ENCODE peak calls at places on chromosomes 3 and 15, in ten cellular contexts. One of them, this sample, is unnamed.

GRCh38 chr3:144771401-144771870 is 799.8 kb downstream of the DIPK2A start:
- DNase-seq in pons: peak; percentile 40
- DNase-seq in osteocyte: no peak
- DNase-seq in omental fat pad: no peak
- DNase-seq in H54: no peak
- DNase-seq in brain microvascular endothelial cell: peak; percentile 46
- DNase-seq in heart right ventricle: no peak
- DNase-seq in NCI-H146: no peak
- DNase-seq in AG09319: peak; percentile 16
- DNase-seq in activated naive CD8-positive, alpha-beta T cell treated with anti-CD3 and anti-CD28 coated beads, Interleukin-2, amount 50 U/mL, for 24 hours: no peak
- DNase-seq in this sample: no peak

GRCh38 chr3:175585898-175586297 is 726.8 kb downstream of the NAALADL2 start:
- DNase-seq in pons: no peak
- DNase-seq in osteocyte: no peak
- DNase-seq in omental fat pad: no peak
- DNase-seq in H54: peak; percentile 9
- DNase-seq in brain microvascular endothelial cell: peak; percentile 64
- DNase-seq in heart right ventricle: no peak
- DNase-seq in NCI-H146: no peak
- DNase-seq in AG09319: no peak
- DNase-seq in activated naive CD8-positive, alpha-beta T cell treated with anti-CD3 and anti-CD28 coated beads, Interleukin-2, amount 50 U/mL, for 24 hours: no peak
- DNase-seq in this sample: no peak

GRCh38 chr15:82680200-82681102 is 29.2 kb downstream of the AP3B2 start:
- DNase-seq in pons: no peak
- DNase-seq in osteocyte: no peak
- DNase-seq in omental fat pad: no peak
- DNase-seq in H54: no peak
- DNase-seq in brain microvascular endothelial cell: no peak
- DNase-seq in heart right ventricle: peak; percentile 20
- DNase-seq in NCI-H146: peak; percentile 88
- DNase-seq in AG09319: no peak
- DNase-seq in activated naive CD8-positive, alpha-beta T cell treated with anti-CD3 and anti-CD28 coated beads, Interleukin-2, amount 50 U/mL, for 24 hours: peak; percentile 78
- DNase-seq in this sample: no peak

GRCh38 chr3:139326707-139327106 is 17.1 kb upstream of the MRPS22 start:
- DNase-seq in pons: no peak
- DNase-seq in osteocyte: peak; percentile 75
- DNase-seq in omental fat pad: no peak
- DNase-seq in H54: no peak
- DNase-seq in brain microvascular endothelial cell: no peak
- DNase-seq in heart right ventricle: no peak
- DNase-seq in NCI-H146: no peak
- DNase-seq in AG09319: no peak
- DNase-seq in activated naive CD8-positive, alpha-beta T cell treated with anti-CD3 and anti-CD28 coated beads, Interleukin-2, amount 50 U/mL, for 24 hours: no peak
- DNase-seq in this sample: no peak

GRCh38 chr3:184261270-184262165 is at the start of gene CAMK2N2:
- DNase-seq in pons: peak; percentile 22
- DNase-seq in osteocyte: no peak
- DNase-seq in omental fat pad: no peak
- DNase-seq in H54: peak; percentile 100
- DNase-seq in brain microvascular endothelial cell: peak; percentile 31
- DNase-seq in heart right ventricle: peak; percentile 51
- DNase-seq in NCI-H146: peak; percentile 99
- DNase-seq in AG09319: no peak
- DNase-seq in activated naive CD8-positive, alpha-beta T cell treated with anti-CD3 and anti-CD28 coated beads, Interleukin-2, amount 50 U/mL, for 24 hours: peak; percentile 62
- DNase-seq in this sample: no peak

GRCh38 chr3:16187213-16187790 is 12.8 kb downstream of the GALNT15 start:
- DNase-seq in pons: no peak
- DNase-seq in osteocyte: no peak
- DNase-seq in omental fat pad: no peak
- DNase-seq in H54: no peak
- DNase-seq in brain microvascular endothelial cell: no peak
- DNase-seq in heart right ventricle: no peak
- DNase-seq in NCI-H146: no peak
- DNase-seq in AG09319: no peak
- DNase-seq in activated naive CD8-positive, alpha-beta T cell treated with anti-CD3 and anti-CD28 coated beads, Interleukin-2, amount 50 U/mL, for 24 hours: no peak
- DNase-seq in this sample: no peak

GRCh38 chr3:31968391-31968926 is 12.6 kb downstream of the OSBPL10 start:
- DNase-seq in pons: no peak
- DNase-seq in osteocyte: no peak
- DNase-seq in omental fat pad: no peak
- DNase-seq in H54: no peak
- DNase-seq in brain microvascular endothelial cell: no peak
- DNase-seq in heart right ventricle: no peak
- DNase-seq in NCI-H146: no peak
- DNase-seq in AG09319: no peak
- DNase-seq in activated naive CD8-positive, alpha-beta T cell treated with anti-CD3 and anti-CD28 coated beads, Interleukin-2, amount 50 U/mL, for 24 hours: no peak
- DNase-seq in this sample: no peak

GRCh38 chr3:95154775-95155174 is 1091.9 kb downstream of the NSUN3 start:
- DNase-seq in pons: no peak
- DNase-seq in osteocyte: no peak
- DNase-seq in omental fat pad: no peak
- DNase-seq in H54: no peak
- DNase-seq in brain microvascular endothelial cell: peak; percentile 31
- DNase-seq in heart right ventricle: no peak
- DNase-seq in NCI-H146: no peak
- DNase-seq in AG09319: no peak
- DNase-seq in activated naive CD8-positive, alpha-beta T cell treated with anti-CD3 and anti-CD28 coated beads, Interleukin-2, amount 50 U/mL, for 24 hours: no peak
- DNase-seq in this sample: no peak

GRCh38 chr15:88982304-88982945 is 69.2 kb upstream of the MFGE8 start:
- DNase-seq in pons: no peak
- DNase-seq in osteocyte: peak; percentile 88
- DNase-seq in omental fat pad: no peak
- DNase-seq in H54: no peak
- DNase-seq in brain microvascular endothelial cell: peak; percentile 78
- DNase-seq in heart right ventricle: peak; percentile 63
- DNase-seq in NCI-H146: no peak
- DNase-seq in AG09319: peak; percentile 41
- DNase-seq in activated naive CD8-positive, alpha-beta T cell treated with anti-CD3 and anti-CD28 coated beads, Interleukin-2, amount 50 U/mL, for 24 hours: no peak
- DNase-seq in this sample: no peak

GRCh38 chr15:80804970-80805495 is 25.9 kb downstream of the CEMIP start:
- DNase-seq in pons: no peak
- DNase-seq in osteocyte: no peak
- DNase-seq in omental fat pad: no peak
- DNase-seq in H54: no peak
- DNase-seq in brain microvascular endothelial cell: no peak
- DNase-seq in heart right ventricle: no peak
- DNase-seq in NCI-H146: peak; percentile 87
- DNase-seq in AG09319: no peak
- DNase-seq in activated naive CD8-positive, alpha-beta T cell treated with anti-CD3 and anti-CD28 coated beads, Interleukin-2, amount 50 U/mL, for 24 hours: peak; percentile 10
- DNase-seq in this sample: no peak

GRCh38 chr3:141227752-141228151 is 3.9 kb upstream of the PXYLP1 start:
- DNase-seq in pons: no peak
- DNase-seq in osteocyte: peak; percentile 30
- DNase-seq in omental fat pad: no peak
- DNase-seq in H54: no peak
- DNase-seq in brain microvascular endothelial cell: peak; percentile 42
- DNase-seq in heart right ventricle: no peak
- DNase-seq in NCI-H146: peak; percentile 73
- DNase-seq in AG09319: peak; percentile 28
- DNase-seq in activated naive CD8-positive, alpha-beta T cell treated with anti-CD3 and anti-CD28 coated beads, Interleukin-2, amount 50 U/mL, for 24 hours: no peak
- DNase-seq in this sample: no peak

GRCh38 chr15:65603134-65603533 is 7.8 kb downstream of the INTS14 start:
- DNase-seq in pons: no peak
- DNase-seq in osteocyte: no peak
- DNase-seq in omental fat pad: no peak
- DNase-seq in H54: no peak
- DNase-seq in brain microvascular endothelial cell: no peak
- DNase-seq in heart right ventricle: no peak
- DNase-seq in NCI-H146: no peak
- DNase-seq in AG09319: no peak
- DNase-seq in activated naive CD8-positive, alpha-beta T cell treated with anti-CD3 and anti-CD28 coated beads, Interleukin-2, amount 50 U/mL, for 24 hours: no peak
- DNase-seq in this sample: no peak

GRCh38 chr3:107464037-107464436 is 58.7 kb upstream of the BBX start:
- DNase-seq in pons: no peak
- DNase-seq in osteocyte: no peak
- DNase-seq in omental fat pad: no peak
- DNase-seq in H54: no peak
- DNase-seq in brain microvascular endothelial cell: no peak
- DNase-seq in heart right ventricle: no peak
- DNase-seq in NCI-H146: no peak
- DNase-seq in AG09319: no peak
- DNase-seq in activated naive CD8-positive, alpha-beta T cell treated with anti-CD3 and anti-CD28 coated beads, Interleukin-2, amount 50 U/mL, for 24 hours: no peak
- DNase-seq in this sample: no peak

GRCh38 chr3:4850928-4851265 is 128.3 kb upstream of the BHLHE40 start:
- DNase-seq in pons: no peak
- DNase-seq in osteocyte: no peak
- DNase-seq in omental fat pad: no peak
- DNase-seq in H54: no peak
- DNase-seq in brain microvascular endothelial cell: no peak
- DNase-seq in heart right ventricle: no peak
- DNase-seq in NCI-H146: no peak
- DNase-seq in AG09319: no peak
- DNase-seq in activated naive CD8-positive, alpha-beta T cell treated with anti-CD3 and anti-CD28 coated beads, Interleukin-2, amount 50 U/mL, for 24 hours: no peak
- DNase-seq in this sample: no peak

GRCh38 chr15:39312984-39313383 is 267.9 kb upstream of the THBS1 start:
- DNase-seq in pons: no peak
- DNase-seq in osteocyte: no peak
- DNase-seq in omental fat pad: no peak
- DNase-seq in H54: no peak
- DNase-seq in brain microvascular endothelial cell: no peak
- DNase-seq in heart right ventricle: no peak
- DNase-seq in NCI-H146: no peak
- DNase-seq in AG09319: no peak
- DNase-seq in activated naive CD8-positive, alpha-beta T cell treated with anti-CD3 and anti-CD28 coated beads, Interleukin-2, amount 50 U/mL, for 24 hours: no peak
- DNase-seq in this sample: no peak

GRCh38 chr15:87563840-87564239 is 692.7 kb downstream of the NTRK3 start:
- DNase-seq in pons: no peak
- DNase-seq in osteocyte: no peak
- DNase-seq in omental fat pad: no peak
- DNase-seq in H54: no peak
- DNase-seq in brain microvascular endothelial cell: no peak
- DNase-seq in heart right ventricle: no peak
- DNase-seq in NCI-H146: no peak
- DNase-seq in AG09319: no peak
- DNase-seq in activated naive CD8-positive, alpha-beta T cell treated with anti-CD3 and anti-CD28 coated beads, Interleukin-2, amount 50 U/mL, for 24 hours: no peak
- DNase-seq in this sample: no peak

GRCh38 chr15:65752151-65752700 is 39.9 kb downstream of the DENND4A start:
- DNase-seq in pons: no peak
- DNase-seq in osteocyte: no peak
- DNase-seq in omental fat pad: no peak
- DNase-seq in H54: no peak
- DNase-seq in brain microvascular endothelial cell: peak; percentile 14
- DNase-seq in heart right ventricle: no peak
- DNase-seq in NCI-H146: no peak
- DNase-seq in AG09319: no peak
- DNase-seq in activated naive CD8-positive, alpha-beta T cell treated with anti-CD3 and anti-CD28 coated beads, Interleukin-2, amount 50 U/mL, for 24 hours: no peak
- DNase-seq in this sample: no peak

GRCh38 chr3:37204314-37204713 is 29.9 kb upstream of the LRRFIP2 start:
- DNase-seq in pons: no peak
- DNase-seq in osteocyte: no peak
- DNase-seq in omental fat pad: no peak
- DNase-seq in H54: no peak
- DNase-seq in brain microvascular endothelial cell: no peak
- DNase-seq in heart right ventricle: no peak
- DNase-seq in NCI-H146: no peak
- DNase-seq in AG09319: no peak
- DNase-seq in activated naive CD8-positive, alpha-beta T cell treated with anti-CD3 and anti-CD28 coated beads, Interleukin-2, amount 50 U/mL, for 24 hours: no peak
- DNase-seq in this sample: no peak

GRCh38 chr3:104437131-104437750 is 929.5 kb upstream of the ALCAM start:
- DNase-seq in pons: peak; percentile 67
- DNase-seq in osteocyte: no peak
- DNase-seq in omental fat pad: no peak
- DNase-seq in H54: no peak
- DNase-seq in brain microvascular endothelial cell: peak; percentile 72
- DNase-seq in heart right ventricle: no peak
- DNase-seq in NCI-H146: no peak
- DNase-seq in AG09319: no peak
- DNase-seq in activated naive CD8-positive, alpha-beta T cell treated with anti-CD3 and anti-CD28 coated beads, Interleukin-2, amount 50 U/mL, for 24 hours: no peak
- DNase-seq in this sample: peak; percentile 73

GRCh38 chr3:129161860-129162271 is 1.0 kb upstream of the ISY1 start:
- DNase-seq in pons: no peak
- DNase-seq in osteocyte: no peak
- DNase-seq in omental fat pad: no peak
- DNase-seq in H54: peak; percentile 23
- DNase-seq in brain microvascular endothelial cell: no peak
- DNase-seq in heart right ventricle: no peak
- DNase-seq in NCI-H146: no peak
- DNase-seq in AG09319: no peak
- DNase-seq in activated naive CD8-positive, alpha-beta T cell treated with anti-CD3 and anti-CD28 coated beads, Interleukin-2, amount 50 U/mL, for 24 hours: peak; percentile 37
- DNase-seq in this sample: no peak

GRCh38 chr15:32677238-32677750 is 35.8 kb downstream of the SCG5 start:
- DNase-seq in pons: peak; percentile 59
- DNase-seq in osteocyte: no peak
- DNase-seq in omental fat pad: no peak
- DNase-seq in H54: no peak
- DNase-seq in brain microvascular endothelial cell: no peak
- DNase-seq in heart right ventricle: no peak
- DNase-seq in NCI-H146: no peak
- DNase-seq in AG09319: no peak
- DNase-seq in activated naive CD8-positive, alpha-beta T cell treated with anti-CD3 and anti-CD28 coated beads, Interleukin-2, amount 50 U/mL, for 24 hours: no peak
- DNase-seq in this sample: no peak

GRCh38 chr3:196941846-196942225 is 492 bp downstream of the NCBP2 start:
- DNase-seq in pons: no peak
- DNase-seq in osteocyte: peak; percentile 86
- DNase-seq in omental fat pad: peak; percentile 32
- DNase-seq in H54: peak; percentile 47
- DNase-seq in brain microvascular endothelial cell: peak; percentile 34
- DNase-seq in heart right ventricle: peak; percentile 29
- DNase-seq in NCI-H146: peak; percentile 64
- DNase-seq in AG09319: peak; percentile 10
- DNase-seq in activated naive CD8-positive, alpha-beta T cell treated with anti-CD3 and anti-CD28 coated beads, Interleukin-2, amount 50 U/mL, for 24 hours: peak; percentile 66
- DNase-seq in this sample: no peak

GRCh38 chr3:121324320-121324719 is 221.5 kb downstream of the POLQ start:
- DNase-seq in pons: no peak
- DNase-seq in osteocyte: no peak
- DNase-seq in omental fat pad: no peak
- DNase-seq in H54: no peak
- DNase-seq in brain microvascular endothelial cell: no peak
- DNase-seq in heart right ventricle: no peak
- DNase-seq in NCI-H146: no peak
- DNase-seq in AG09319: no peak
- DNase-seq in activated naive CD8-positive, alpha-beta T cell treated with anti-CD3 and anti-CD28 coated beads, Interleukin-2, amount 50 U/mL, for 24 hours: no peak
- DNase-seq in this sample: no peak

GRCh38 chr15:31483053-31483923 is 156.7 kb downstream of the KLF13 start:
- DNase-seq in pons: no peak
- DNase-seq in osteocyte: peak; percentile 77
- DNase-seq in omental fat pad: no peak
- DNase-seq in H54: no peak
- DNase-seq in brain microvascular endothelial cell: no peak
- DNase-seq in heart right ventricle: no peak
- DNase-seq in NCI-H146: no peak
- DNase-seq in AG09319: no peak
- DNase-seq in activated naive CD8-positive, alpha-beta T cell treated with anti-CD3 and anti-CD28 coated beads, Interleukin-2, amount 50 U/mL, for 24 hours: peak; percentile 76
- DNase-seq in this sample: no peak

GRCh38 chr3:11624161-11624560 is 19.6 kb downstream of the VGLL4 start:
- DNase-seq in pons: no peak
- DNase-seq in osteocyte: no peak
- DNase-seq in omental fat pad: no peak
- DNase-seq in H54: no peak
- DNase-seq in brain microvascular endothelial cell: peak; percentile 38
- DNase-seq in heart right ventricle: no peak
- DNase-seq in NCI-H146: no peak
- DNase-seq in AG09319: no peak
- DNase-seq in activated naive CD8-positive, alpha-beta T cell treated with anti-CD3 and anti-CD28 coated beads, Interleukin-2, amount 50 U/mL, for 24 hours: peak; percentile 66
- DNase-seq in this sample: no peak

GRCh38 chr3:10907262-10907661 is 85.3 kb upstream of the SLC6A1 start:
- DNase-seq in pons: no peak
- DNase-seq in osteocyte: no peak
- DNase-seq in omental fat pad: no peak
- DNase-seq in H54: no peak
- DNase-seq in brain microvascular endothelial cell: no peak
- DNase-seq in heart right ventricle: no peak
- DNase-seq in NCI-H146: no peak
- DNase-seq in AG09319: no peak
- DNase-seq in activated naive CD8-positive, alpha-beta T cell treated with anti-CD3 and anti-CD28 coated beads, Interleukin-2, amount 50 U/mL, for 24 hours: no peak
- DNase-seq in this sample: no peak

GRCh38 chr3:120057626-120058025 is 36.6 kb downstream of the GSK3B start:
- DNase-seq in pons: no peak
- DNase-seq in osteocyte: no peak
- DNase-seq in omental fat pad: no peak
- DNase-seq in H54: no peak
- DNase-seq in brain microvascular endothelial cell: no peak
- DNase-seq in heart right ventricle: no peak
- DNase-seq in NCI-H146: no peak
- DNase-seq in AG09319: no peak
- DNase-seq in activated naive CD8-positive, alpha-beta T cell treated with anti-CD3 and anti-CD28 coated beads, Interleukin-2, amount 50 U/mL, for 24 hours: no peak
- DNase-seq in this sample: no peak

GRCh38 chr3:27345493-27345892 is 23.7 kb downstream of the NEK10 start:
- DNase-seq in pons: no peak
- DNase-seq in osteocyte: no peak
- DNase-seq in omental fat pad: no peak
- DNase-seq in H54: no peak
- DNase-seq in brain microvascular endothelial cell: no peak
- DNase-seq in heart right ventricle: no peak
- DNase-seq in NCI-H146: no peak
- DNase-seq in AG09319: no peak
- DNase-seq in activated naive CD8-positive, alpha-beta T cell treated with anti-CD3 and anti-CD28 coated beads, Interleukin-2, amount 50 U/mL, for 24 hours: no peak
- DNase-seq in this sample: no peak